ENCODE peak calls at places on chromosomes 7 and 10, in eight cellular contexts. F is kidney tubule cell; P is EL; D is stimulated activated CD4-positive, alpha-beta T cell treated with anti-CD3 and anti-CD28 coated beads, Interleukin-15, amount 100 ng/mL, for 1 hour; I is DND-41; Z is NCI-H2081; B is pancreas; K is NCI-H2029. J is an unnamed sample.

GRCh38 chr10:14486777-14487510 is 156.2 kb upstream of the FRMD4A start:
- DNase-seq in F (no peak), P (no peak), D (no peak), I (no peak), Z (no peak), B (no peak), K (peak), J (no peak)

GRCh38 chr10:61781969-61782403 is 119.3 kb downstream of the CABCOCO1 start:
- DNase-seq in F (peak), P (no peak), D (no peak), I (no peak), Z (no peak), B (no peak), K (no peak), J (peak)

GRCh38 chr7:46071601-46072000 is 150.5 kb upstream of the IGFBP3 start:
- DNase-seq in F (peak), P (peak), D (no peak), I (no peak), Z (no peak), B (no peak), K (no peak), J (peak)

GRCh38 chr10:71796749-71797405 is 23.6 kb upstream of the VSIR start:
- DNase-seq in F (no peak), P (no peak), D (no peak), I (no peak), Z (no peak), B (no peak), K (no peak), J (no peak)

GRCh38 chr10:103558916-103559315 is 65.4 kb downstream of the NEURL1 start:
- DNase-seq in F (no peak), P (no peak), D (no peak), I (no peak), Z (no peak), B (peak), K (no peak), J (no peak)

GRCh38 chr10:61779950-61780659 is 117.4 kb downstream of the CABCOCO1 start:
- DNase-seq in F (peak), P (peak), D (no peak), I (peak), Z (no peak), B (no peak), K (no peak), J (peak)

GRCh38 chr7:155230169-155230593 is 67.5 kb upstream of the INSIG1 start:
- DNase-seq in F (peak), P (peak), D (no peak), I (no peak), Z (no peak), B (no peak), K (peak), J (peak)

GRCh38 chr10:119020627-119020946 is 8.9 kb upstream of the NANOS1 start:
- DNase-seq in F (peak), P (peak), D (no peak), I (no peak), Z (no peak), B (no peak), K (no peak), J (peak)

GRCh38 chr7:135232720-135233119 is 918 bp upstream of the STRA8 start:
- DNase-seq in F (no peak), P (no peak), D (no peak), I (peak), Z (no peak), B (no peak), K (no peak), J (peak)

GRCh38 chr7:114740095-114740494 is 181.8 kb upstream of the MDFIC start:
- DNase-seq in F (no peak), P (no peak), D (no peak), I (no peak), Z (no peak), B (no peak), K (peak), J (no peak)

GRCh38 chr7:115183431-115184057 is 261.6 kb downstream of the MDFIC start:
- DNase-seq in F (peak), P (peak), D (no peak), I (peak), Z (no peak), B (no peak), K (no peak), J (no peak)

GRCh38 chr7:121485457-121486243 is 89.5 kb upstream of the FAM3C start:
- DNase-seq in F (no peak), P (peak), D (no peak), I (no peak), Z (no peak), B (no peak), K (no peak), J (peak)

GRCh38 chr10:54797636-54798395 is 3.2 kb downstream of the PCDH15 start:
- DNase-seq in F (peak), P (no peak), D (no peak), I (no peak), Z (no peak), B (no peak), K (no peak), J (peak)

GRCh38 chr10:60901561-60902235 is 42.3 kb downstream of the RHOBTB1 start:
- DNase-seq in F (no peak), P (no peak), D (no peak), I (no peak), Z (peak), B (peak), K (peak), J (no peak)

GRCh38 chr10:75857269-75857846 is 425.9 kb downstream of the LRMDA start:
- DNase-seq in F (no peak), P (no peak), D (no peak), I (no peak), Z (no peak), B (no peak), K (no peak), J (no peak)

J was measured in GM23248.